ENCODE peak calls at places on chromosomes 5 and 9, in nine cellular contexts. C, Y, J, Q, I, O, M, W and R are unnamed samples.

GRCh38 chr5:87650284-87650683 is 237.6 kb upstream of the CCNH start:
- DNase-seq in C (no peak), Q (peak; percentile 72), O (no peak), M (no peak), J (no peak), Y (no peak), I (no peak), W (no peak), R (no peak)

GRCh38 chr9:81389569-81389993 is 299.8 kb downstream of the TLE1 start:
- DNase-seq in Q (peak; percentile 100), W (peak; percentile 21), J (no peak), Y (peak; percentile 51), M (no peak), I (no peak), O (peak; percentile 87), C (peak; percentile 27), R (no peak)

GRCh38 chr5:16229357-16229940 is 49.9 kb upstream of the MARCHF11 start:
- DNase-seq in W (no peak), O (no peak), M (no peak), Q (no peak), J (no peak), C (no peak), I (no peak), Y (no peak), R (no peak)

GRCh38 chr5:14753947-14754346 is 89.4 kb downstream of the OTULIN start:
- DNase-seq in J (no peak), Q (no peak), O (no peak), Y (no peak), I (no peak), M (no peak), C (no peak), W (peak; percentile 46), R (no peak)

GRCh38 chr9:89523948-89524347 is 26.0 kb upstream of the SEMA4D start:
- DNase-seq in Q (no peak), W (no peak), O (no peak), Y (peak; percentile 67), M (peak; percentile 59), C (no peak), I (no peak), J (no peak), R (peak; percentile 75)

GRCh38 chr5:73867344-73868335 is 241.6 kb downstream of the ARHGEF28 start:
- DNase-seq in Q (peak; percentile 56), W (no peak), O (peak; percentile 66), J (no peak), C (no peak), I (no peak), Y (no peak), M (no peak), R (no peak)

GRCh38 chr5:1726469-1726865 is 73.2 kb downstream of the MRPL36 start:
- DNase-seq in M (no peak), O (no peak), Q (no peak), C (no peak), W (no peak), I (peak; percentile 20), Y (peak; percentile 30), J (no peak), R (no peak)

GRCh38 chr5:147504001-147504400 is 5.9 kb downstream of the DPYSL3 start:
- DNase-seq in J (no peak), I (no peak), Y (no peak), W (peak; percentile 27), C (peak; percentile 52), Q (peak; percentile 83), O (peak; percentile 31), M (no peak), R (no peak)

GRCh38 chr5:6631441-6631840 is 1.4 kb downstream of the NSUN2 start:
- DNase-seq in C (no peak), W (no peak), Y (no peak), Q (no peak), O (no peak), J (no peak), I (no peak), M (no peak), R (no peak)

GRCh38 chr5:93800988-93801811 is 59.8 kb upstream of the POU5F2 start:
- DNase-seq in Q (peak; percentile 76), M (peak; percentile 13), Y (no peak), I (no peak), C (no peak), J (peak; percentile 83), W (no peak), O (peak; percentile 85), R (peak; percentile 30)

GRCh38 chr9:99105152-99106043 is 485 bp downstream of the TGFBR1 start:
- DNase-seq in C (peak; percentile 67), M (no peak), J (peak; percentile 62), W (peak; percentile 69), I (peak; percentile 82), O (peak; percentile 90), Q (peak; percentile 82), Y (peak; percentile 86), R (peak; percentile 18)
- H3K4me1 ChIP-seq in C (no peaks in the 10 kb centered on the region), M (peaks cover 52% of the 10 kb centered on the region), J (peaks cover 41% of the 10 kb centered on the region), W (peaks cover 39% of the 10 kb centered on the region), I (peaks cover 59% of the 10 kb centered on the region), O (peaks cover 53% of the 10 kb centered on the region), Q (peaks cover 11% of the 10 kb centered on the region), Y (peaks cover 34% of the 10 kb centered on the region), R (peaks cover 48% of the 10 kb centered on the region)

GRCh38 chr5:141523991-141524390 is 35.1 kb downstream of the PCDHGC5 start:
- DNase-seq in J (no peak), Q (no peak), I (no peak), C (no peak), O (no peak), Y (no peak), W (no peak), M (no peak), R (no peak)
- H3K4me3 ChIP-seq in J (no peak overlapping the region), Q (no peak overlapping the region), I (no peak overlapping the region), C (no peak overlapping the region), O (no peak overlapping the region), Y (no peak overlapping the region), W (no peak overlapping the region), M (no peak overlapping the region), R (no peak overlapping the region)

GRCh38 chr5:131765261-131765660 is 31.6 kb downstream of the FNIP1 start:
- DNase-seq in C (no peak), M (no peak), O (no peak), Q (no peak), W (no peak), I (no peak), J (no peak), Y (no peak), R (no peak)

GRCh38 chr5:131769961-131770360 is 26.9 kb downstream of the FNIP1 start:
- DNase-seq in O (no peak), W (no peak), M (no peak), Y (no peak), J (no peak), I (no peak), Q (peak; percentile 40), C (no peak), R (no peak)

GRCh38 chr5:131769337-131769736 is 27.5 kb downstream of the FNIP1 start:
- DNase-seq in Q (no peak), W (no peak), O (peak; percentile 23), M (no peak), I (no peak), C (no peak), Y (no peak), J (no peak), R (no peak)

GRCh38 chr5:131766689-131767088 is 30.1 kb downstream of the FNIP1 start:
- DNase-seq in W (no peak), Y (no peak), Q (no peak), M (no peak), I (no peak), O (no peak), J (no peak), C (no peak), R (no peak)

GRCh38 chr5:131767891-131768290 is 28.9 kb downstream of the FNIP1 start:
- DNase-seq in M (no peak), C (no peak), Q (no peak), W (no peak), Y (no peak), I (no peak), J (no peak), O (no peak), R (no peak)
- H3K4me1 ChIP-seq in M (no peaks in the 10 kb centered on the region), C (no peaks in the 10 kb centered on the region), Q (no peaks in the 10 kb centered on the region), W (peaks cover 62% of the 10 kb centered on the region), Y (peaks cover 5% of the 10 kb centered on the region), I (peaks cover 68% of the 10 kb centered on the region), J (no peaks in the 10 kb centered on the region), O (peaks cover 15% of the 10 kb centered on the region), R (no peaks in the 10 kb centered on the region)

GRCh38 chr5:126417178-126417577 is 6.0 kb upstream of the GRAMD2B start:
- DNase-seq in W (no peak), Q (no peak), J (no peak), Y (no peak), I (no peak), M (no peak), O (no peak), C (no peak), R (no peak)

GRCh38 chr5:126416266-126416925 is 6.8 kb upstream of the GRAMD2B start:
- DNase-seq in Q (peak; percentile 35), O (no peak), I (no peak), M (no peak), W (no peak), Y (no peak), C (no peak), J (no peak), R (no peak)

GRCh38 chr5:126419102-126419501 is 4.1 kb upstream of the GRAMD2B start:
- DNase-seq in Q (no peak), W (no peak), O (no peak), Y (no peak), C (no peak), I (no peak), M (no peak), J (no peak), R (no peak)

GRCh38 chr5:126414874-126415502 is 8.2 kb upstream of the GRAMD2B start:
- DNase-seq in J (no peak), Q (peak; percentile 76), C (peak; percentile 58), Y (no peak), M (no peak), W (peak; percentile 33), I (no peak), O (peak; percentile 79), R (no peak)

DNA sequence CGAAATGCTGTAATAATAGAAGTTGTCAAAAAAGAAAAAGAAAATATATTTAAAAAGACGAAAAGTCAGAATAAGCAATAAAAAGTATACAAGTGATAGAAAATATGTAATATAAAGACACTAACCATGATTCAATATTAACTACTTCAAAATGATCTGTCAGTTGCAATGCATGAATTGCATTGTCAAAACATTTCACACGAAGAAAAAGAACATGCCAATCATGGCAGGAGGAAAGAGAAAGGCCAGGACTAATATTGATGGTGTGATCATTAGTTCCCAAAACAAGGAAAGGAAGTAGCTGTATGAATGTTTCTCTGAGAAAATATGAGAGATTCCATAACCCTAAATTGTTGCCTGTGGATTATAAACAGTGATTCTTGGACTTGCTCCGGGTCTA is 7.4 kb upstream of the GRAMD2B start:
- DNase-seq in W (no peak), I (no peak), Y (no peak), Q (no peak), M (no peak), C (no peak), O (no peak), J (no peak), R (no peak)
- H3K4me3 ChIP-seq in W (no peak overlapping the region), I (no peak overlapping the region), Y (no peak overlapping the region), Q (no peak overlapping the region), M (no peak overlapping the region), C (no peak overlapping the region), O (peak overlapping the region; percentile 43), J (no peak overlapping the region), R (no peak overlapping the region)

DNA sequence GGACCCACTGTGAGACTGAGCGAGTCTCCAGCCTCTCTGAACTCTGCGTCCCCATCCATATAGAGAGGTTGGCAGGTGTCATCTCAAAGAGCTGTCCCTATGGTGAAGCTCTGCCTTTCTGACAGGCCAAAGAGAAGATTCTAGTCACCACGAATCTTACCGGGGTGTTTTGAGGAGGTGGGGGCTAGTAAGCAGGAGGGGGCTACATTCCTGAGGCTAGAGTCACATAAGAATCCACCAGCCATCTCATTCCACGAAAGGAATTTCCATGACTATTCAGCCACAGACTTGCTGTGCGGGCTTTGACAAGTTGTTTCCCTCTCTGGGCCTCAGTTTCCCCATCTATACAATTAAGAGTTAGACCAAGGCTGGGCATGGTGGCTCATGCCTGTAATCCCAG is 16.3 kb downstream of the PDGFRB start:
- DNase-seq in Y (no peak), I (no peak), W (no peak), Q (peak; percentile 97), C (no peak), J (no peak), O (peak; percentile 63), M (no peak), R (no peak)
- H3K4me1 ChIP-seq in Y (peaks cover 63% of the 10 kb centered on the region), I (peaks cover 79% of the 10 kb centered on the region), W (peaks cover 12% of the 10 kb centered on the region), Q (peaks cover 91% of the 10 kb centered on the region), C (peaks cover 70% of the 10 kb centered on the region), J (peaks cover 21% of the 10 kb centered on the region), O (peaks cover 82% of the 10 kb centered on the region), M (no peaks in the 10 kb centered on the region), R (no peaks in the 10 kb centered on the region)